ENCODE peak calls at places on chromosomes 2 and 18, in nine cellular contexts. V is fibroblast of pulmonary artery, N is hepatocyte, Y is A549, O is HL-60, I is mammary epithelial cell, L is endothelial cell of umbilical vein, D is astrocyte, B is psoas muscle. F is an unnamed sample.

GRCh38 chr18:36212978-36213303 is 25.6 kb downstream of the MOCOS start:
- DNase-seq in D (no peak), I (no peak), Y (no peak), N (no peak), L (no peak), V (no peak), O (no peak), B (no peak), F (no peak)

GRCh38 chr18:75209129-75209951 is at the start of gene PTGR3:
- DNase-seq in V (peak), I (peak), O (peak), D (peak), B (peak), N (peak), L (peak), Y (peak), F (peak)

GRCh38 chr2:225479386-225479785 is 79.9 kb downstream of the NYAP2 start:
- DNase-seq in D (no peak), I (no peak), Y (no peak), V (no peak), N (no peak), L (no peak), B (no peak), O (no peak), F (no peak)

GRCh38 chr2:64996914-64997313 is 7.7 kb downstream of the SLC1A4 start:
- DNase-seq in D (no peak), I (no peak), V (no peak), Y (peak), O (no peak), L (no peak), N (no peak), B (no peak), F (no peak)

GRCh38 chr2:174078275-174078674 is 113.1 kb upstream of the SP3 start:
- DNase-seq in B (no peak), Y (no peak), O (no peak), N (no peak), L (no peak), D (no peak), I (no peak), V (peak), F (no peak)

GRCh38 chr2:56192664-56193305 is 9.0 kb downstream of the CCDC85A start:
- DNase-seq in I (no peak), B (no peak), L (no peak), Y (no peak), V (no peak), N (no peak), D (no peak), O (no peak), F (no peak)

GRCh38 chr2:98346259-98347236 is at the start of gene CNGA3:
- DNase-seq in Y (no peak), D (peak), V (peak), L (peak), B (peak), N (peak), O (no peak), I (peak), F (no peak)

GRCh38 chr2:138485019-138485418 is 16.6 kb upstream of the SPOPL start:
- DNase-seq in I (peak), V (no peak), L (no peak), Y (no peak), B (no peak), D (no peak), O (no peak), N (no peak), F (peak)

GRCh38 chr2:101551489-101551888 is 76.6 kb upstream of the RFX8 start:
- DNase-seq in V (no peak), I (no peak), B (no peak), O (no peak), D (no peak), N (no peak), Y (no peak), L (peak), F (no peak)

GRCh38 chr2:85243101-85244072 is 84.4 kb downstream of the TGOLN2 start:
- DNase-seq in O (no peak), D (no peak), L (peak), I (no peak), N (no peak), V (no peak), Y (peak), B (peak), F (no peak)

GRCh38 chr2:166468124-166469024 is 25.7 kb downstream of the SCN7A start:
- DNase-seq in I (no peak), V (peak), O (peak), D (no peak), B (no peak), N (no peak), Y (no peak), L (no peak), F (peak)

GRCh38 chr2:121014876-121015275 is 270.1 kb downstream of the TFCP2L1 start:
- DNase-seq in O (no peak), V (no peak), I (no peak), L (no peak), D (no peak), N (no peak), B (no peak), Y (peak), F (no peak)

GRCh38 chr18:48348739-48349138 is 60.4 kb downstream of the ZBTB7C start:
- DNase-seq in N (no peak), L (no peak), D (no peak), O (no peak), V (no peak), Y (no peak), B (no peak), I (no peak), F (no peak)

GRCh38 chr2:236882931-236883330 is 202.8 kb upstream of the COPS8 start:
- DNase-seq in D (no peak), I (peak), Y (no peak), L (no peak), V (no peak), N (no peak), O (no peak), B (no peak), F (peak)

GRCh38 chr2:167756427-167756826 is 491.0 kb downstream of the STK39 start:
- DNase-seq in L (no peak), N (no peak), Y (no peak), B (no peak), D (peak), O (no peak), V (peak), I (no peak), F (no peak)

GRCh38 chr2:50514881-50515280 is 517.1 kb downstream of the NRXN1 start:
- DNase-seq in Y (no peak), N (no peak), I (no peak), O (no peak), L (no peak), D (no peak), V (no peak), B (no peak), F (peak)

GRCh38 chr2:79511320-79511951 is 1.4 kb upstream of the CTNNA2 start:
- DNase-seq in L (peak), Y (peak), O (peak), V (peak), I (peak), N (peak), D (peak), B (no peak), F (peak)

GRCh38 chr18:74870950-74871349 is 273.3 kb downstream of the ZNF407 start:
- DNase-seq in D (no peak), Y (no peak), I (no peak), B (no peak), V (no peak), O (no peak), N (no peak), L (no peak), F (no peak)

GRCh38 chr2:75199428-75200011 is at the start of gene TACR1:
- DNase-seq in V (peak), L (peak), Y (peak), N (peak), I (peak), B (peak), D (peak), O (no peak), F (peak)

GRCh38 chr18:68406761-68407160 is 308.1 kb downstream of the TMX3 start:
- DNase-seq in Y (no peak), I (peak), D (no peak), O (no peak), B (no peak), N (no peak), L (no peak), V (no peak), F (no peak)

GRCh38 chr18:53458266-53458665 is 766.2 kb downstream of the MBD2 start:
- DNase-seq in L (no peak), O (no peak), N (no peak), V (no peak), B (no peak), I (no peak), Y (no peak), D (no peak), F (no peak)

GRCh38 chr2:112831956-112832567 is 4.5 kb downstream of the IL1B start:
- DNase-seq in D (no peak), N (no peak), B (no peak), V (peak), Y (no peak), L (peak), I (no peak), O (no peak), F (no peak)

GRCh38 chr2:184596819-184597411 is 1.4 kb upstream of the ZNF804A start:
- DNase-seq in N (no peak), V (peak), B (no peak), I (no peak), L (peak), D (peak), Y (no peak), O (peak), F (peak)

GRCh38 chr2:222977121-222977520 is 74.9 kb upstream of the KCNE4 start:
- DNase-seq in D (no peak), Y (no peak), B (no peak), O (no peak), L (no peak), I (no peak), V (no peak), N (no peak), F (no peak)

GRCh38 chr2:10385933-10386773 is 62.0 kb downstream of the ODC1 start:
- DNase-seq in O (no peak), I (no peak), V (peak), D (peak), Y (peak), B (no peak), L (no peak), N (no peak), F (peak)

GRCh38 chr2:105114551-105114950 is 76.7 kb downstream of the MRPS9 start:
- DNase-seq in B (no peak), V (peak), O (no peak), D (peak), L (peak), I (peak), Y (peak), N (peak), F (peak)

GRCh38 chr2:215828528-215829184 is 184.7 kb downstream of the MREG start:
- DNase-seq in D (peak), O (peak), L (peak), B (peak), Y (peak), I (peak), N (peak), V (peak), F (peak)

GRCh38 chr2:84881581-84882414 is 914 bp upstream of the TRABD2A start:
- DNase-seq in V (peak), I (peak), B (peak), L (peak), N (peak), D (peak), O (peak), Y (peak), F (peak)

GRCh38 chr2:225270053-225270452 is 129.5 kb upstream of the NYAP2 start:
- DNase-seq in V (no peak), N (no peak), L (no peak), I (no peak), D (no peak), O (no peak), B (no peak), Y (no peak), F (no peak)

GRCh38 chr2:23601301-23601965 is 216.5 kb downstream of the KLHL29 start:
- DNase-seq in Y (no peak), V (peak), D (peak), O (no peak), B (no peak), N (no peak), I (no peak), L (no peak), F (no peak)

GRCh38 chr18:58785870-58786269 is 78.8 kb upstream of the ZNF532 start:
- DNase-seq in L (no peak), I (no peak), N (no peak), D (no peak), V (no peak), B (no peak), O (no peak), Y (peak), F (peak)

GRCh38 chr2:19217203-19217602 is 141.2 kb downstream of the OSR1 start:
- DNase-seq in Y (no peak), N (no peak), B (no peak), L (no peak), I (no peak), D (no peak), V (no peak), O (no peak), F (no peak)

GRCh38 chr18:79480171-79480981 is 84.6 kb downstream of the NFATC1 start:
- DNase-seq in Y (no peak), N (no peak), V (no peak), L (no peak), B (peak), O (no peak), D (no peak), I (no peak), F (no peak)

GRCh38 chr18:34697233-34697632 is 12.9 kb upstream of the DTNA start:
- DNase-seq in I (peak), O (no peak), V (no peak), D (no peak), Y (no peak), L (peak), B (no peak), N (no peak), F (peak)

GRCh38 chr2:3706892-3707291 is 3.5 kb downstream of the DCDC2C start:
- DNase-seq in N (no peak), V (no peak), Y (no peak), O (no peak), D (no peak), I (no peak), L (no peak), B (no peak), F (no peak)

DNA sequence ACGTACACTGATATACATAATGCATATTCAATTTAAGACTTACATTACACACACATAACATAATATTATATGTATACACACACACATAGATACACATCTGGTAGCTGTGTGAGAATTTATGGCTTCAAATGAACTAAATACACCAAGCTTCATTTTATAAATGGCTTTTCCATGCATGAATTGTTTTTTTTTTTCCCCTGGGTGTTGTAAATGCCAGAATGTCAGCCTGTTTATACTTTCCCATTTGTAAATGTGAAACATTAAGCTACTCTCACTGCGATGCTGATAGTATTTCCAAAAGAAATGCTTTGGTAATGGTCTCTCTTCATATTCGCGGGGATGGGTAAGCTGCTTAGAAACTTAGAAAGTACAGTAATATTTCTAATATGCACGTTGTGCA is 196.0 kb upstream of the SIX3 start:
- DNase-seq in V (no peak), B (no peak), Y (no peak), I (no peak), D (no peak), N (no peak), L (no peak), O (no peak), F (no peak)
- H3K4me3 ChIP-seq in V (no peak), B (no peak), Y (no peak), I (no peak), D (no peak), N (no peak), L (no peak), O (no peak), F (no peak)

GRCh38 chr2:42385225-42385624 is 24.2 kb upstream of the COX7A2L start:
- DNase-seq in O (no peak), N (peak), V (peak), L (no peak), Y (peak), I (no peak), B (no peak), D (no peak), F (peak)
- TF ChIP-seq CTCF in O (no peak), N (peak), V (peak), L (peak), Y (peak), I (peak), B (no peak), D (peak), F (peak)

GRCh38 chr18:499351-500229 is 911 bp downstream of the COLEC12 start:
- DNase-seq in O (no peak), B (no peak), N (peak), L (peak), I (peak), D (peak), V (peak), Y (peak), F (no peak)
- H3K4me3 ChIP-seq in O (peak), B (peak), N (peak), L (peak), I (no peak), D (peak), V (peak), Y (peak), F (no peak)

GRCh38 chr18:50193796-50194622 is 938 bp downstream of the MYO5B start:
- DNase-seq in O (no peak), N (peak), V (no peak), Y (no peak), D (no peak), B (no peak), I (no peak), L (no peak), F (peak)

GRCh38 chr18:50192903-50193795 is 1.8 kb downstream of the MYO5B start:
- DNase-seq in N (peak), O (no peak), V (no peak), D (no peak), I (peak), L (no peak), Y (no peak), B (no peak), F (peak)

GRCh38 chr18:50195689-50196088 is 742 bp upstream of the MYO5B start:
- DNase-seq in L (no peak), B (no peak), I (no peak), N (no peak), Y (no peak), D (no peak), O (no peak), V (no peak), F (no peak)

GRCh38 chr18:50196261-50196660 is 1.3 kb upstream of the MYO5B start:
- DNase-seq in Y (no peak), O (no peak), B (no peak), N (no peak), L (no peak), V (no peak), I (no peak), D (no peak), F (no peak)

GRCh38 chr18:50194623-50195532 is at the start of gene MYO5B:
- DNase-seq in I (peak), B (peak), N (peak), O (peak), Y (peak), L (no peak), V (no peak), D (no peak), F (peak)
- TF ChIP-seq CTCF in I (peak), B (peak), N (peak), O (no peak), Y (peak), L (no peak), V (no peak), D (no peak), F (peak)

GRCh38 chr2:27085670-27086089 is 892 bp upstream of the KHK start:
- DNase-seq in N (peak), I (peak), L (peak), V (peak), D (peak), O (no peak), B (peak), Y (peak), F (peak)

GRCh38 chr2:27083410-27084296 is 2.9 kb upstream of the KHK start:
- DNase-seq in Y (no peak), N (no peak), I (peak), L (no peak), V (no peak), D (no peak), O (no peak), B (peak), F (peak)

GRCh38 chr2:27084297-27085061 is 2.1 kb upstream of the KHK start:
- DNase-seq in V (no peak), B (peak), N (no peak), L (no peak), O (no peak), Y (no peak), I (no peak), D (no peak), F (no peak)

GRCh38 chr2:27086090-27086721 is 366 bp upstream of the KHK start:
- DNase-seq in Y (peak), B (peak), N (peak), D (peak), V (peak), O (peak), L (peak), I (peak), F (peak)

GRCh38 chr2:27085062-27085669 is 1.4 kb upstream of the KHK start:
- DNase-seq in V (no peak), B (peak), N (no peak), Y (no peak), O (no peak), L (no peak), D (no peak), I (no peak), F (no peak)
- H3K4me3 ChIP-seq in V (peak), B (peak), N (no peak), Y (peak), O (no peak), L (peak), D (peak), I (peak), F (peak)

GRCh38 chr18:26190506-26190905 is 35.7 kb upstream of the TAF4B start:
- DNase-seq in L (no peak), N (no peak), D (no peak), O (no peak), Y (no peak), V (no peak), I (no peak), B (no peak), F (no peak)

DNA sequence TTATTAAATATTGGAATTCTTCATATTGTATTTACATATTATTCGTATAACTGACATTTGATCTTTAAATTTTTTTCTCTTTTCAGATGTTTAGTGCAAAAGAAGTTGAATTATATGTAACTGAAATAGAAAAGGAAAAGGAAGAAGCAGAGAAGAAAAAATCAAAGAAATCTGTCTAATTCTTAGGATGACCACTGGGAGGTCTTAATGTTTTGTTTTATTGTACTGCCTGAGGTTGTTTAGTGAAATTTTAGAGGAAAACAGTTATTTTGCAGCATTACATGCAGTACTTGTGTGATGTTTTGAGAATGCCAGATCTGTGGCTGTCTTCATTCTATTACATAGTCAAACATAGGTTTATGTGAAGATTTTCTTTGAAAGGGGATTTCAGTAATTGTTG is 34.0 kb upstream of the TAF4B start:
- DNase-seq in L (no peak), B (no peak), O (no peak), V (no peak), D (no peak), N (no peak), Y (no peak), I (no peak), F (no peak)
- TF ChIP-seq CTCF in L (no peak), B (no peak), O (no peak), V (no peak), D (no peak), N (no peak), Y (no peak), I (no peak), F (no peak)

DNA sequence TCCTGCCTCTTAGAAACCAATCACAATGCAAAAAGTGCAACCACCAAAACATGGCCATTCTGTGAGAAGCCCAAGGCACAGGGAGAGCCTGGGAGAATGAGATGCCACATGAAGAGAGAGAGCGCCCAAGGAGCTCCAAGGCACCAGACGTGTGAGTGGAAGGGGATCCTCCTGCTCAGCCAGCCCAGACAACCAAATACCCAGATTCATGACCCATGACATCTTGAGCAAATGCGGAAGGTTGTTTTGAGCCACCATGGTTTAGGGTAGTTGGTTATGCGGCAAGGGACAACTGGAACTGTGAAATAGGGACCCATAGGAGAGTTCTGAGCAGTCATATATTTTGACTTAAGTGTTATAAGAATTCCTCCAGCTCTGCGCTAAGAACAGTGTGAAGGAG is 7.0 kb downstream of the AFF3 start:
- DNase-seq in L (no peak), V (no peak), B (no peak), D (no peak), N (no peak), O (no peak), I (no peak), Y (no peak), F (no peak)
- H3K4me3 ChIP-seq in L (no peak), V (no peak), B (no peak), D (no peak), N (no peak), O (no peak), I (no peak), Y (no peak), F (no peak)

GRCh38 chr2:88554189-88554588 is 73.1 kb downstream of the EIF2AK3 start:
- DNase-seq in Y (peak), O (no peak), D (no peak), B (no peak), I (peak), V (no peak), N (no peak), L (no peak), F (peak)
- TF ChIP-seq CTCF in Y (no peak), O (no peak), D (no peak), B (no peak), I (peak), V (no peak), N (peak), L (no peak), F (peak)